ENCODE peak calls at places on chromosomes 2 and 18, in seven cellular contexts. One of them, this sample, is unnamed. For H3K4me1 and H3K27me3, the result is how much of the 10 kb centered on the place peaks cover.

GRCh38 chr2:109421101-109421500 is 192.7 kb downstream of the SEPTIN10 start:
- DNase-seq in uterus: no peak
- DNase-seq in CD8-positive, alpha-beta memory T cell: no peak
- DNase-seq in astrocyte: no peak
- DNase-seq in psoas muscle: peak
- DNase-seq in heart right ventricle: no peak
- DNase-seq in fibroblast of lung: no peak
- DNase-seq in this sample: no peak

GRCh38 chr2:68074050-68074449 is 11.2 kb upstream of the C1D start:
- DNase-seq in uterus: no peak
- DNase-seq in CD8-positive, alpha-beta memory T cell: no peak
- DNase-seq in astrocyte: no peak
- DNase-seq in psoas muscle: no peak
- DNase-seq in heart right ventricle: no peak
- DNase-seq in fibroblast of lung: no peak
- DNase-seq in this sample: no peak

GRCh38 chr2:20523053-20523452 is 76.2 kb downstream of the RHOB start:
- DNase-seq in uterus: no peak
- DNase-seq in CD8-positive, alpha-beta memory T cell: no peak
- DNase-seq in astrocyte: no peak
- DNase-seq in psoas muscle: no peak
- DNase-seq in heart right ventricle: no peak
- DNase-seq in fibroblast of lung: no peak
- DNase-seq in this sample: no peak

GRCh38 chr2:142130111-142131015 is 453 bp downstream of the LRP1B start:
- DNase-seq in uterus: peak
- DNase-seq in CD8-positive, alpha-beta memory T cell: no peak
- DNase-seq in astrocyte: peak
- DNase-seq in psoas muscle: peak
- DNase-seq in heart right ventricle: peak
- DNase-seq in fibroblast of lung: peak
- DNase-seq in this sample: peak

GRCh38 chr2:66434679-66435548 is at the start of gene MEIS1:
- DNase-seq in uterus: peak
- DNase-seq in CD8-positive, alpha-beta memory T cell: no peak
- DNase-seq in astrocyte: peak
- DNase-seq in psoas muscle: peak
- DNase-seq in heart right ventricle: peak
- DNase-seq in fibroblast of lung: peak
- DNase-seq in this sample: peak

GRCh38 chr18:37537868-37538525 is 27.6 kb downstream of the CELF4 start:
- DNase-seq in uterus: peak
- DNase-seq in CD8-positive, alpha-beta memory T cell: no peak
- DNase-seq in astrocyte: peak
- DNase-seq in psoas muscle: peak
- DNase-seq in heart right ventricle: peak
- DNase-seq in fibroblast of lung: peak
- DNase-seq in this sample: peak

GRCh38 chr2:37388074-37388473 is 43.6 kb downstream of the QPCT start:
- DNase-seq in uterus: no peak
- DNase-seq in CD8-positive, alpha-beta memory T cell: no peak
- DNase-seq in astrocyte: peak
- DNase-seq in psoas muscle: no peak
- DNase-seq in heart right ventricle: no peak
- DNase-seq in fibroblast of lung: peak
- DNase-seq in this sample: no peak

GRCh38 chr2:165889158-165889557 is 64.4 kb downstream of the TTC21B start:
- DNase-seq in uterus: no peak
- DNase-seq in CD8-positive, alpha-beta memory T cell: no peak
- DNase-seq in astrocyte: no peak
- DNase-seq in psoas muscle: no peak
- DNase-seq in heart right ventricle: no peak
- DNase-seq in fibroblast of lung: no peak
- DNase-seq in this sample: no peak

GRCh38 chr2:227407601-227408089 is 19.9 kb upstream of the SCYGR1 start:
- DNase-seq in uterus: no peak
- DNase-seq in CD8-positive, alpha-beta memory T cell: no peak
- DNase-seq in astrocyte: no peak
- DNase-seq in psoas muscle: peak
- DNase-seq in heart right ventricle: peak
- DNase-seq in fibroblast of lung: no peak
- DNase-seq in this sample: peak

GRCh38 chr2:28691774-28692281 is 59.8 kb upstream of the PPP1CB start:
- DNase-seq in uterus: peak
- DNase-seq in CD8-positive, alpha-beta memory T cell: no peak
- DNase-seq in astrocyte: peak
- DNase-seq in psoas muscle: peak
- DNase-seq in heart right ventricle: peak
- DNase-seq in fibroblast of lung: peak
- DNase-seq in this sample: peak

GRCh38 chr2:226730487-226730886 is 69.1 kb downstream of the IRS1 start:
- DNase-seq in uterus: no peak
- DNase-seq in CD8-positive, alpha-beta memory T cell: no peak
- DNase-seq in astrocyte: no peak
- DNase-seq in psoas muscle: peak
- DNase-seq in heart right ventricle: no peak
- DNase-seq in fibroblast of lung: no peak
- DNase-seq in this sample: no peak

GRCh38 chr2:108625828-108626195 is 91.5 kb downstream of the LIMS1 start:
- DNase-seq in uterus: no peak
- DNase-seq in CD8-positive, alpha-beta memory T cell: no peak
- DNase-seq in astrocyte: no peak
- DNase-seq in psoas muscle: no peak
- DNase-seq in heart right ventricle: no peak
- DNase-seq in fibroblast of lung: no peak
- DNase-seq in this sample: no peak

GRCh38 chr2:65057391-65058052 is 1.3 kb downstream of the CEP68 start:
- DNase-seq in uterus: no peak
- DNase-seq in CD8-positive, alpha-beta memory T cell: peak
- DNase-seq in astrocyte: peak
- DNase-seq in psoas muscle: no peak
- DNase-seq in heart right ventricle: no peak
- DNase-seq in fibroblast of lung: peak
- DNase-seq in this sample: no peak

GRCh38 chr2:128475427-128476211 is 157.0 kb upstream of the HS6ST1 start:
- DNase-seq in uterus: no peak
- DNase-seq in CD8-positive, alpha-beta memory T cell: no peak
- DNase-seq in astrocyte: no peak
- DNase-seq in psoas muscle: no peak
- DNase-seq in heart right ventricle: no peak
- DNase-seq in fibroblast of lung: no peak
- DNase-seq in this sample: no peak

GRCh38 chr18:67104700-67105284 is 411.7 kb downstream of the DSEL start:
- DNase-seq in uterus: no peak
- DNase-seq in CD8-positive, alpha-beta memory T cell: no peak
- DNase-seq in astrocyte: peak
- DNase-seq in psoas muscle: peak
- DNase-seq in heart right ventricle: peak
- DNase-seq in fibroblast of lung: peak
- DNase-seq in this sample: peak

GRCh38 chr2:203585541-203585940 is 50.4 kb upstream of the RAPH1 start:
- DNase-seq in uterus: no peak
- DNase-seq in CD8-positive, alpha-beta memory T cell: no peak
- DNase-seq in astrocyte: no peak
- DNase-seq in psoas muscle: no peak
- DNase-seq in heart right ventricle: no peak
- DNase-seq in fibroblast of lung: no peak
- DNase-seq in this sample: peak

GRCh38 chr2:131154071-131154531 is 49.0 kb downstream of the PLEKHB2 start:
- DNase-seq in uterus: peak
- DNase-seq in CD8-positive, alpha-beta memory T cell: peak
- DNase-seq in astrocyte: peak
- DNase-seq in psoas muscle: peak
- DNase-seq in heart right ventricle: peak
- DNase-seq in fibroblast of lung: peak
- DNase-seq in this sample: peak

GRCh38 chr2:234952270-234953115 is 676 bp downstream of the SH3BP4 start:
- DNase-seq in uterus: no peak
- DNase-seq in CD8-positive, alpha-beta memory T cell: no peak
- DNase-seq in astrocyte: no peak
- DNase-seq in psoas muscle: no peak
- DNase-seq in heart right ventricle: peak
- DNase-seq in fibroblast of lung: no peak
- DNase-seq in this sample: peak

GRCh38 chr2:85435986-85436835 is 17.7 kb downstream of the SH2D6 start:
- DNase-seq in uterus: no peak
- DNase-seq in CD8-positive, alpha-beta memory T cell: no peak
- DNase-seq in astrocyte: no peak
- DNase-seq in psoas muscle: no peak
- DNase-seq in heart right ventricle: no peak
- DNase-seq in fibroblast of lung: no peak
- DNase-seq in this sample: no peak

GRCh38 chr2:241865957-241866858 is 3.3 kb upstream of the RTP5 start:
- DNase-seq in uterus: no peak
- DNase-seq in CD8-positive, alpha-beta memory T cell: no peak
- DNase-seq in astrocyte: no peak
- DNase-seq in psoas muscle: peak
- DNase-seq in heart right ventricle: no peak
- DNase-seq in fibroblast of lung: no peak
- DNase-seq in this sample: peak

GRCh38 chr2:175055993-175056392 is 50.8 kb upstream of the CHN1 start:
- DNase-seq in uterus: no peak
- DNase-seq in CD8-positive, alpha-beta memory T cell: no peak
- DNase-seq in astrocyte: no peak
- DNase-seq in psoas muscle: no peak
- DNase-seq in heart right ventricle: no peak
- DNase-seq in fibroblast of lung: no peak
- DNase-seq in this sample: no peak

GRCh38 chr18:75269696-75270095 is 59.1 kb downstream of the TSHZ1 start:
- DNase-seq in uterus: no peak
- DNase-seq in CD8-positive, alpha-beta memory T cell: no peak
- DNase-seq in astrocyte: no peak
- DNase-seq in psoas muscle: no peak
- DNase-seq in heart right ventricle: no peak
- DNase-seq in fibroblast of lung: no peak
- DNase-seq in this sample: no peak

GRCh38 chr18:63199743-63200241 is 119.8 kb downstream of the BCL2 start:
- DNase-seq in uterus: no peak
- DNase-seq in CD8-positive, alpha-beta memory T cell: no peak
- DNase-seq in astrocyte: no peak
- DNase-seq in psoas muscle: no peak
- DNase-seq in heart right ventricle: no peak
- DNase-seq in fibroblast of lung: no peak
- DNase-seq in this sample: no peak

GRCh38 chr2:37917281-37918228 is 7.5 kb upstream of the RMDN2 start:
- DNase-seq in uterus: no peak
- DNase-seq in CD8-positive, alpha-beta memory T cell: no peak
- DNase-seq in astrocyte: peak
- DNase-seq in psoas muscle: no peak
- DNase-seq in heart right ventricle: no peak
- DNase-seq in fibroblast of lung: peak
- DNase-seq in this sample: no peak

GRCh38 chr2:27014771-27015433 is 17.9 kb upstream of the TMEM214 start:
- DNase-seq in uterus: no peak
- DNase-seq in CD8-positive, alpha-beta memory T cell: no peak
- DNase-seq in astrocyte: no peak
- DNase-seq in psoas muscle: peak
- DNase-seq in heart right ventricle: no peak
- DNase-seq in fibroblast of lung: no peak
- DNase-seq in this sample: no peak

GRCh38 chr2:99977947-99978346 is 164.4 kb downstream of the AFF3 start:
- DNase-seq in uterus: no peak
- DNase-seq in CD8-positive, alpha-beta memory T cell: no peak
- DNase-seq in astrocyte: no peak
- DNase-seq in psoas muscle: no peak
- DNase-seq in heart right ventricle: no peak
- DNase-seq in fibroblast of lung: no peak
- DNase-seq in this sample: no peak

GRCh38 chr2:66839551-66840320 is 404.8 kb downstream of the MEIS1 start:
- DNase-seq in uterus: no peak
- DNase-seq in CD8-positive, alpha-beta memory T cell: no peak
- DNase-seq in astrocyte: peak
- DNase-seq in psoas muscle: no peak
- DNase-seq in heart right ventricle: no peak
- DNase-seq in fibroblast of lung: peak
- DNase-seq in this sample: no peak

GRCh38 chr2:69165079-69165478 is 152.1 kb downstream of the ANTXR1 start:
- DNase-seq in uterus: no peak
- DNase-seq in CD8-positive, alpha-beta memory T cell: no peak
- DNase-seq in astrocyte: no peak
- DNase-seq in psoas muscle: no peak
- DNase-seq in heart right ventricle: no peak
- DNase-seq in fibroblast of lung: no peak
- DNase-seq in this sample: no peak
- H3K4me1 ChIP-seq in uterus: under half
- H3K4me1 ChIP-seq in CD8-positive, alpha-beta memory T cell: under half
- H3K4me1 ChIP-seq in astrocyte: half or more
- H3K4me1 ChIP-seq in psoas muscle: under half
- H3K4me1 ChIP-seq in heart right ventricle: half or more
- H3K4me1 ChIP-seq in fibroblast of lung: under half
- H3K4me1 ChIP-seq in this sample: under half

GRCh38 chr2:126843046-126843445 is 55.6 kb upstream of the TEX51 start:
- DNase-seq in uterus: no peak
- DNase-seq in CD8-positive, alpha-beta memory T cell: no peak
- DNase-seq in astrocyte: no peak
- DNase-seq in psoas muscle: no peak
- DNase-seq in heart right ventricle: no peak
- DNase-seq in fibroblast of lung: no peak
- DNase-seq in this sample: no peak
- H3K4me3 ChIP-seq in uterus: no peak
- H3K4me3 ChIP-seq in CD8-positive, alpha-beta memory T cell: no peak
- H3K4me3 ChIP-seq in astrocyte: no peak
- H3K4me3 ChIP-seq in psoas muscle: no peak
- H3K4me3 ChIP-seq in heart right ventricle: no peak
- H3K4me3 ChIP-seq in fibroblast of lung: no peak
- H3K4me3 ChIP-seq in this sample: no peak

GRCh38 chr2:45649457-45649854 is 2.0 kb upstream of the PRKCE start:
- DNase-seq in uterus: no peak
- DNase-seq in CD8-positive, alpha-beta memory T cell: no peak
- DNase-seq in astrocyte: no peak
- DNase-seq in psoas muscle: no peak
- DNase-seq in heart right ventricle: no peak
- DNase-seq in fibroblast of lung: no peak
- DNase-seq in this sample: peak
- H3K27me3 ChIP-seq in uterus: under half
- H3K27me3 ChIP-seq in CD8-positive, alpha-beta memory T cell: under half
- H3K27me3 ChIP-seq in astrocyte: under half
- H3K27me3 ChIP-seq in psoas muscle: under half
- H3K27me3 ChIP-seq in heart right ventricle: under half
- H3K27me3 ChIP-seq in fibroblast of lung: under half
- H3K27me3 ChIP-seq in this sample: under half

GRCh38 chr2:42140501-42140900 is 28.7 kb upstream of the EML4 start:
- DNase-seq in uterus: no peak
- DNase-seq in CD8-positive, alpha-beta memory T cell: no peak
- DNase-seq in astrocyte: no peak
- DNase-seq in psoas muscle: no peak
- DNase-seq in heart right ventricle: no peak
- DNase-seq in fibroblast of lung: no peak
- DNase-seq in this sample: no peak
- H3K4me1 ChIP-seq in uterus: under half
- H3K4me1 ChIP-seq in CD8-positive, alpha-beta memory T cell: under half
- H3K4me1 ChIP-seq in astrocyte: under half
- H3K4me1 ChIP-seq in psoas muscle: under half
- H3K4me1 ChIP-seq in heart right ventricle: half or more
- H3K4me1 ChIP-seq in fibroblast of lung: under half
- H3K4me1 ChIP-seq in this sample: half or more

This sample was measured in SJCRH30.